ENCODE peak calls at places on chromosome 3, in four cellular contexts. Q is WTC11, H is K562, L is HepG2. K is an unnamed sample.

GRCh38 chr3:183551930-183552329 is 3.6 kb downstream of the KLHL6 start:
- DNase-seq in Q (no peak), H (no peak), L (no peak), K (no peak)

GRCh38 chr3:71153753-71154152 is 429.8 kb downstream of the FOXP1 start:
- DNase-seq in Q (no peak), H (no peak), L (peak), K (no peak)

GRCh38 chr3:71964170-71964569 is 179.2 kb upstream of the PROK2 start:
- DNase-seq in Q (no peak), H (no peak), L (no peak), K (no peak)

GRCh38 chr3:25472747-25473146 is 44.7 kb downstream of the RARB start:
- DNase-seq in Q (no peak), H (no peak), L (no peak), K (no peak)

GRCh38 chr3:48122504-48122903 is 65.7 kb downstream of the CDC25A start:
- DNase-seq in Q (no peak), H (no peak), L (no peak), K (no peak)

GRCh38 chr3:21750831-21751391 is at the start of gene ZNF385D:
- DNase-seq in Q (peak), H (no peak), L (no peak), K (peak)

GRCh38 chr3:129809297-129809696 is 84.2 kb downstream of the TMCC1 start:
- DNase-seq in Q (no peak), H (no peak), L (no peak), K (no peak)

GRCh38 chr3:44814751-44815150 is 47.0 kb upstream of the TMEM42 start:
- DNase-seq in Q (no peak), H (no peak), L (no peak), K (no peak)

GRCh38 chr3:20380310-20380709 is 194.3 kb upstream of the SGO1 start:
- DNase-seq in Q (no peak), H (peak), L (no peak), K (no peak)

GRCh38 chr3:58217209-58217811 is 6.5 kb upstream of the DNASE1L3 start:
- DNase-seq in Q (peak), H (peak), L (peak), K (peak)

GRCh38 chr3:192917258-192917507 is 473 bp downstream of the MB21D2 start:
- DNase-seq in Q (no peak), H (no peak), L (no peak), K (no peak)

GRCh38 chr3:97515076-97515475 is 249.5 kb upstream of the ARL6 start:
- DNase-seq in Q (no peak), H (no peak), L (no peak), K (no peak)

GRCh38 chr3:47013231-47013630 is 33.8 kb downstream of the NBEAL2 start:
- DNase-seq in Q (no peak), H (no peak), L (no peak), K (no peak)

GRCh38 chr3:126077754-126078153 is 6.2 kb downstream of the SLC41A3 start:
- DNase-seq in Q (no peak), H (no peak), L (no peak), K (no peak)

GRCh38 chr3:135197246-135197645 is 402.2 kb downstream of the EPHB1 start:
- DNase-seq in Q (no peak), H (peak), L (no peak), K (no peak)

GRCh38 chr3:59609967-59610366 is 560.1 kb upstream of the CFAP20DC start:
- DNase-seq in Q (no peak), H (no peak), L (no peak), K (no peak)

GRCh38 chr3:46690798-46691197 is 2.7 kb downstream of the ALS2CL start:
- DNase-seq in Q (no peak), H (no peak), L (no peak), K (no peak)

GRCh38 chr3:50481992-50482391 is 21.4 kb downstream of the CACNA2D2 start:
- DNase-seq in Q (peak), H (no peak), L (no peak), K (no peak)

GRCh38 chr3:11719406-11720219 is 75.9 kb upstream of the VGLL4 start:
- DNase-seq in Q (peak), H (peak), L (peak), K (peak)

GRCh38 chr3:150778793-150779401 is 15.9 kb upstream of the SIAH2 start:
- DNase-seq in Q (no peak), H (no peak), L (no peak), K (no peak)

GRCh38 chr3:134325106-134325705 is 49.0 kb downstream of the AMOTL2 start:
- DNase-seq in Q (no peak), H (no peak), L (no peak), K (no peak)

GRCh38 chr3:62293051-62293780 is 80.1 kb downstream of the FEZF2 start:
- DNase-seq in Q (no peak), H (no peak), L (no peak), K (no peak)

GRCh38 chr3:32954506-32954905 is 3.1 kb downstream of the CCR4 start:
- DNase-seq in Q (no peak), H (no peak), L (no peak), K (no peak)

GRCh38 chr3:106485202-106485601 is 616.4 kb upstream of the CBLB start:
- DNase-seq in Q (no peak), H (no peak), L (no peak), K (no peak)

GRCh38 chr3:187208159-187208558 is 10.9 kb downstream of the RTP1 start:
- DNase-seq in Q (no peak), H (no peak), L (no peak), K (no peak)

GRCh38 chr3:112778298-112779008 is 68.2 kb downstream of the CD200R1L start:
- DNase-seq in Q (no peak), H (no peak), L (no peak), K (no peak)

GRCh38 chr3:135868801-135869200 is 96.7 kb upstream of the PPP2R3A start:
- DNase-seq in Q (no peak), H (no peak), L (no peak), K (no peak)

GRCh38 chr3:24533557-24534193 is 39.0 kb upstream of the THRB start:
- DNase-seq in Q (no peak), H (no peak), L (no peak), K (no peak)

GRCh38 chr3:184503647-184504046 is 57.9 kb upstream of the EPHB3 start:
- DNase-seq in Q (no peak), H (no peak), L (no peak), K (no peak)

GRCh38 chr3:179330438-179330837 is 7.6 kb downstream of the ZNF639 start:
- DNase-seq in Q (no peak), H (no peak), L (no peak), K (no peak)

GRCh38 chr3:134511500-134511899 is 25.6 kb downstream of the CEP63 start:
- DNase-seq in Q (no peak), H (no peak), L (no peak), K (no peak)

GRCh38 chr3:129182390-129183180 is 1.1 kb downstream of the CNBP start:
- DNase-seq in Q (no peak), H (peak), L (no peak), K (no peak)

GRCh38 chr3:74651239-74651638 is 36.8 kb upstream of the CNTN3 start:
- DNase-seq in Q (no peak), H (no peak), L (no peak), K (no peak)

GRCh38 chr3:160134964-160135363 is 90.3 kb upstream of the C3orf80 start:
- DNase-seq in Q (no peak), H (no peak), L (no peak), K (no peak)

GRCh38 chr3:188486126-188486525 is 332.2 kb downstream of the LPP start:
- DNase-seq in Q (no peak), H (no peak), L (no peak), K (no peak)
- TF ChIP-seq ELF4 in Q (no peak), H (no peak), L (no peak), K (no peak)

GRCh38 chr3:148075829-148076716 is 621.6 kb upstream of the AGTR1 start:
- DNase-seq in Q (peak), H (peak), L (peak), K (peak)
- TF ChIP-seq SP1 in Q (no peak), H (no peak), L (no peak), K (no peak)

GRCh38 chr3:195196266-195196665 is 74.7 kb downstream of the XXYLT1 start:
- DNase-seq in Q (no peak), H (peak), L (no peak), K (no peak)

GRCh38 chr3:195198424-195199346 is 72.3 kb downstream of the XXYLT1 start:
- DNase-seq in Q (no peak), H (no peak), L (peak), K (no peak)

GRCh38 chr3:195203631-195204030 is 67.3 kb downstream of the XXYLT1 start:
- DNase-seq in Q (no peak), H (peak), L (no peak), K (no peak)

GRCh38 chr3:195197764-195198423 is 73.1 kb downstream of the XXYLT1 start:
- DNase-seq in Q (no peak), H (peak), L (no peak), K (no peak)

GRCh38 chr3:195200010-195200822 is 70.7 kb downstream of the XXYLT1 start:
- DNase-seq in Q (no peak), H (peak), L (peak), K (no peak)
- TF ChIP-seq ELF4 in Q (no peak), H (no peak), L (no peak), K (no peak)

DNA sequence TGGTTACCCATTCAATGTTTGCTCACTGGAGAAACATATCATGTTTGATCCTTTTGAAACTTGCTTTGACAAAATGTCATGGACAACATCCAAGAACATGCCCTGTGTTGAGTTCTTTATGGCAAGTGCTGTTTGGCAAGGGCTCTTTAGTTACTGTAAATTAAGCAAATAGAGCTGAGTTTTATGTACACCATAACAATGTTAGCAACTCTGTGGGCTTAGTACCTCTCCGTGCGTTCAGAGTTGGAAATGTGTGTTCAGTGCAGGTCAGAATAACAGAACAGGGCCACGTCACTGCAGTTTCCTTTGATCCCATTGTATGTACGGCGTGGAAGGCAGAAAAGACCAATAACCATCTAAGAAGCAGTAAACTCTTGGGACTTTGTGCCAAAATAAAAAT is 132.5 kb downstream of the MYRIP start:
- DNase-seq in Q (no peak), H (no peak), L (peak), K (no peak)
- TF ChIP-seq SP1 in Q (no peak), H (no peak), L (no peak), K (no peak)

GRCh38 chr3:176431073-176431472 is 766.2 kb downstream of the TBL1XR1 start:
- DNase-seq in Q (no peak), H (no peak), L (no peak), K (no peak)

GRCh38 chr3:176430244-176430893 is 766.9 kb downstream of the TBL1XR1 start:
- DNase-seq in Q (no peak), H (peak), L (peak), K (peak)

GRCh38 chr3:176426371-176426770 is 770.9 kb downstream of the TBL1XR1 start:
- DNase-seq in Q (no peak), H (no peak), L (peak), K (no peak)

GRCh38 chr3:176428552-176428951 is 768.7 kb downstream of the TBL1XR1 start:
- DNase-seq in Q (no peak), H (no peak), L (no peak), K (no peak)

GRCh38 chr3:176431986-176432385 is 765.3 kb downstream of the TBL1XR1 start:
- DNase-seq in Q (no peak), H (no peak), L (no peak), K (no peak)
- TF ChIP-seq ELF4 in Q (no peak), H (no peak), L (no peak), K (no peak)